ENCODE peak calls at places on chromosomes 3 and 15, in four cellular contexts. One of them, this sample, is unnamed.

GRCh38 chr3:65356331-65357286 is 668.8 kb upstream of the ADAMTS9 start:
- DNase-seq in GM06990: peak
- DNase-seq in HS-5: no peak
- DNase-seq in activated T-cell treated with anti-CD3 and anti-CD28 coated beads for 4 hours: no peak
- DNase-seq in this sample: peak

GRCh38 chr3:21645121-21645897 is 105.7 kb downstream of the ZNF385D start:
- DNase-seq in GM06990: no peak
- DNase-seq in HS-5: no peak
- DNase-seq in activated T-cell treated with anti-CD3 and anti-CD28 coated beads for 4 hours: no peak
- DNase-seq in this sample: no peak

GRCh38 chr3:86175051-86175536 is 815.9 kb downstream of the VGLL3 start:
- DNase-seq in GM06990: no peak
- DNase-seq in HS-5: no peak
- DNase-seq in activated T-cell treated with anti-CD3 and anti-CD28 coated beads for 4 hours: no peak
- DNase-seq in this sample: no peak

GRCh38 chr15:97126556-97127233 is 796.2 kb downstream of the NR2F2 start:
- DNase-seq in GM06990: no peak
- DNase-seq in HS-5: no peak
- DNase-seq in activated T-cell treated with anti-CD3 and anti-CD28 coated beads for 4 hours: no peak
- DNase-seq in this sample: no peak

GRCh38 chr15:80012060-80012726 is 41.2 kb upstream of the BCL2A1 start:
- DNase-seq in GM06990: no peak
- DNase-seq in HS-5: no peak
- DNase-seq in activated T-cell treated with anti-CD3 and anti-CD28 coated beads for 4 hours: no peak
- DNase-seq in this sample: no peak

GRCh38 chr15:43190178-43190577 is 5.0 kb downstream of the CCNDBP1 start:
- DNase-seq in GM06990: no peak
- DNase-seq in HS-5: no peak
- DNase-seq in activated T-cell treated with anti-CD3 and anti-CD28 coated beads for 4 hours: no peak
- DNase-seq in this sample: no peak

GRCh38 chr3:16415911-16416310 is 97.6 kb downstream of the RFTN1 start:
- DNase-seq in GM06990: no peak
- DNase-seq in HS-5: no peak
- DNase-seq in activated T-cell treated with anti-CD3 and anti-CD28 coated beads for 4 hours: no peak
- DNase-seq in this sample: no peak

GRCh38 chr3:13078158-13078905 is 5.1 kb upstream of the IQSEC1 start:
- DNase-seq in GM06990: no peak
- DNase-seq in HS-5: no peak
- DNase-seq in activated T-cell treated with anti-CD3 and anti-CD28 coated beads for 4 hours: no peak
- DNase-seq in this sample: no peak

GRCh38 chr3:116940719-116941118 is 231.1 kb downstream of the TUSC7 start:
- DNase-seq in GM06990: no peak
- DNase-seq in HS-5: no peak
- DNase-seq in activated T-cell treated with anti-CD3 and anti-CD28 coated beads for 4 hours: no peak
- DNase-seq in this sample: no peak

GRCh38 chr3:53005854-53006513 is 39.9 kb downstream of the SFMBT1 start:
- DNase-seq in GM06990: no peak
- DNase-seq in HS-5: no peak
- DNase-seq in activated T-cell treated with anti-CD3 and anti-CD28 coated beads for 4 hours: no peak
- DNase-seq in this sample: no peak

GRCh38 chr3:127735767-127736693 is 63.3 kb downstream of the ABTB1 start:
- DNase-seq in GM06990: peak
- DNase-seq in HS-5: peak
- DNase-seq in activated T-cell treated with anti-CD3 and anti-CD28 coated beads for 4 hours: no peak
- DNase-seq in this sample: no peak

GRCh38 chr3:115494826-115495225 is 128.5 kb upstream of the GAP43 start:
- DNase-seq in GM06990: no peak
- DNase-seq in HS-5: no peak
- DNase-seq in activated T-cell treated with anti-CD3 and anti-CD28 coated beads for 4 hours: no peak
- DNase-seq in this sample: no peak

GRCh38 chr3:124619887-124620599 is 110.2 kb upstream of the UMPS start:
- DNase-seq in GM06990: no peak
- DNase-seq in HS-5: no peak
- DNase-seq in activated T-cell treated with anti-CD3 and anti-CD28 coated beads for 4 hours: no peak
- DNase-seq in this sample: no peak

GRCh38 chr15:81023483-81024264 is 23.0 kb downstream of the TLNRD1 start:
- DNase-seq in GM06990: peak
- DNase-seq in HS-5: peak
- DNase-seq in activated T-cell treated with anti-CD3 and anti-CD28 coated beads for 4 hours: no peak
- DNase-seq in this sample: no peak

GRCh38 chr3:184348057-184348382 is 10.6 kb downstream of the FAM131A start:
- DNase-seq in GM06990: no peak
- DNase-seq in HS-5: no peak
- DNase-seq in activated T-cell treated with anti-CD3 and anti-CD28 coated beads for 4 hours: no peak
- DNase-seq in this sample: no peak

GRCh38 chr15:28022181-28022580 is 76.9 kb downstream of the OCA2 start:
- DNase-seq in GM06990: no peak
- DNase-seq in HS-5: no peak
- DNase-seq in activated T-cell treated with anti-CD3 and anti-CD28 coated beads for 4 hours: no peak
- DNase-seq in this sample: no peak

GRCh38 chr3:7871161-7871560 is 630.5 kb upstream of the LMCD1 start:
- DNase-seq in GM06990: no peak
- DNase-seq in HS-5: no peak
- DNase-seq in activated T-cell treated with anti-CD3 and anti-CD28 coated beads for 4 hours: no peak
- DNase-seq in this sample: no peak

GRCh38 chr3:11060500-11061251 is 68.1 kb downstream of the SLC6A1 start:
- DNase-seq in GM06990: peak
- DNase-seq in HS-5: no peak
- DNase-seq in activated T-cell treated with anti-CD3 and anti-CD28 coated beads for 4 hours: peak
- DNase-seq in this sample: peak

GRCh38 chr15:99244306-99244705 is 5.1 kb downstream of the TTC23 start:
- DNase-seq in GM06990: no peak
- DNase-seq in HS-5: no peak
- DNase-seq in activated T-cell treated with anti-CD3 and anti-CD28 coated beads for 4 hours: no peak
- DNase-seq in this sample: no peak

GRCh38 chr3:53680026-53680425 is 166.2 kb downstream of the CHDH start:
- DNase-seq in GM06990: no peak
- DNase-seq in HS-5: no peak
- DNase-seq in activated T-cell treated with anti-CD3 and anti-CD28 coated beads for 4 hours: no peak
- DNase-seq in this sample: no peak

GRCh38 chr3:149339931-149340309 is 6.5 kb upstream of the TM4SF18 start:
- DNase-seq in GM06990: no peak
- DNase-seq in HS-5: peak
- DNase-seq in activated T-cell treated with anti-CD3 and anti-CD28 coated beads for 4 hours: no peak
- DNase-seq in this sample: no peak

GRCh38 chr15:68278345-68279217 is 1.0 kb downstream of the FEM1B start:
- DNase-seq in GM06990: no peak
- DNase-seq in HS-5: no peak
- DNase-seq in activated T-cell treated with anti-CD3 and anti-CD28 coated beads for 4 hours: peak
- DNase-seq in this sample: peak

GRCh38 chr3:41131224-41131623 is 68.1 kb upstream of the CTNNB1 start:
- DNase-seq in GM06990: no peak
- DNase-seq in HS-5: no peak
- DNase-seq in activated T-cell treated with anti-CD3 and anti-CD28 coated beads for 4 hours: no peak
- DNase-seq in this sample: no peak